ENCODE peak calls at places on chromosomes 12 and 14, in six cellular contexts. One of them, this sample, is unnamed.

GRCh38 chr12:115135800-115136211 is 451.8 kb upstream of the TBX3 start:
- DNase-seq in endothelial cell: no peak
- DNase-seq in suprapubic skin: peak
- DNase-seq in AG10803: peak
- DNase-seq in dorsolateral prefrontal cortex: peak
- DNase-seq in stomach: no peak
- DNase-seq in this sample: no peak

GRCh38 chr12:99810718-99811593 is 163.4 kb downstream of the GARIN6 start:
- DNase-seq in endothelial cell: no peak
- DNase-seq in suprapubic skin: no peak
- DNase-seq in AG10803: peak
- DNase-seq in dorsolateral prefrontal cortex: no peak
- DNase-seq in stomach: no peak
- DNase-seq in this sample: no peak

GRCh38 chr14:39090548-39091111 is 12.4 kb downstream of the SEC23A start:
- DNase-seq in endothelial cell: no peak
- DNase-seq in suprapubic skin: no peak
- DNase-seq in AG10803: no peak
- DNase-seq in dorsolateral prefrontal cortex: no peak
- DNase-seq in stomach: no peak
- DNase-seq in this sample: no peak

GRCh38 chr12:32577328-32577727 is 101.8 kb upstream of the DNM1L start:
- DNase-seq in endothelial cell: no peak
- DNase-seq in suprapubic skin: no peak
- DNase-seq in AG10803: no peak
- DNase-seq in dorsolateral prefrontal cortex: no peak
- DNase-seq in stomach: no peak
- DNase-seq in this sample: no peak

GRCh38 chr14:84272290-84272721 is 1257.6 kb upstream of the FLRT2 start:
- DNase-seq in endothelial cell: no peak
- DNase-seq in suprapubic skin: no peak
- DNase-seq in AG10803: no peak
- DNase-seq in dorsolateral prefrontal cortex: no peak
- DNase-seq in stomach: no peak
- DNase-seq in this sample: no peak

GRCh38 chr14:32201196-32201815 is 539 bp upstream of the RNU6-7 start:
- DNase-seq in endothelial cell: peak
- DNase-seq in suprapubic skin: peak
- DNase-seq in AG10803: peak
- DNase-seq in dorsolateral prefrontal cortex: peak
- DNase-seq in stomach: peak
- DNase-seq in this sample: peak

GRCh38 chr12:13100610-13100881 is 2.9 kb downstream of the GSG1 start:
- DNase-seq in endothelial cell: no peak
- DNase-seq in suprapubic skin: no peak
- DNase-seq in AG10803: no peak
- DNase-seq in dorsolateral prefrontal cortex: no peak
- DNase-seq in stomach: no peak
- DNase-seq in this sample: no peak

GRCh38 chr12:92294676-92295440 is 149.2 kb upstream of the BTG1 start:
- DNase-seq in endothelial cell: no peak
- DNase-seq in suprapubic skin: no peak
- DNase-seq in AG10803: peak
- DNase-seq in dorsolateral prefrontal cortex: no peak
- DNase-seq in stomach: no peak
- DNase-seq in this sample: no peak

GRCh38 chr12:56087220-56087619 is 7.3 kb downstream of the ERBB3 start:
- DNase-seq in endothelial cell: no peak
- DNase-seq in suprapubic skin: no peak
- DNase-seq in AG10803: peak
- DNase-seq in dorsolateral prefrontal cortex: peak
- DNase-seq in stomach: peak
- DNase-seq in this sample: no peak

GRCh38 chr12:49279706-49280159 is 14.9 kb downstream of the TUBA1C start:
- DNase-seq in endothelial cell: no peak
- DNase-seq in suprapubic skin: no peak
- DNase-seq in AG10803: no peak
- DNase-seq in dorsolateral prefrontal cortex: no peak
- DNase-seq in stomach: no peak
- DNase-seq in this sample: no peak

GRCh38 chr14:56159066-56159465 is 40.9 kb downstream of the PELI2 start:
- DNase-seq in endothelial cell: no peak
- DNase-seq in suprapubic skin: no peak
- DNase-seq in AG10803: peak
- DNase-seq in dorsolateral prefrontal cortex: no peak
- DNase-seq in stomach: no peak
- DNase-seq in this sample: no peak

GRCh38 chr14:93905623-93906022 is 21.5 kb upstream of the FAM181A start:
- DNase-seq in endothelial cell: no peak
- DNase-seq in suprapubic skin: no peak
- DNase-seq in AG10803: no peak
- DNase-seq in dorsolateral prefrontal cortex: no peak
- DNase-seq in stomach: no peak
- DNase-seq in this sample: no peak

GRCh38 chr14:73188501-73188903 is 48.8 kb upstream of the PAPLN start:
- DNase-seq in endothelial cell: no peak
- DNase-seq in suprapubic skin: no peak
- DNase-seq in AG10803: peak
- DNase-seq in dorsolateral prefrontal cortex: no peak
- DNase-seq in stomach: no peak
- DNase-seq in this sample: no peak

GRCh38 chr14:75494898-75495297 is 27.4 kb upstream of the BATF start:
- DNase-seq in endothelial cell: no peak
- DNase-seq in suprapubic skin: no peak
- DNase-seq in AG10803: no peak
- DNase-seq in dorsolateral prefrontal cortex: no peak
- DNase-seq in stomach: no peak
- DNase-seq in this sample: no peak

GRCh38 chr14:77547512-77547911 is 48.9 kb upstream of the ISM2 start:
- DNase-seq in endothelial cell: peak
- DNase-seq in suprapubic skin: no peak
- DNase-seq in AG10803: no peak
- DNase-seq in dorsolateral prefrontal cortex: no peak
- DNase-seq in stomach: no peak
- DNase-seq in this sample: no peak
- TF ChIP-seq CTCF in endothelial cell: no peak
- TF ChIP-seq CTCF in suprapubic skin: no peak
- TF ChIP-seq CTCF in AG10803: no peak
- TF ChIP-seq CTCF in dorsolateral prefrontal cortex: no peak
- TF ChIP-seq CTCF in stomach: no peak
- TF ChIP-seq CTCF in this sample: peak

GRCh38 chr12:131509706-131510105 is 201.2 kb upstream of the SFSWAP start:
- DNase-seq in endothelial cell: no peak
- DNase-seq in suprapubic skin: no peak
- DNase-seq in AG10803: no peak
- DNase-seq in dorsolateral prefrontal cortex: no peak
- DNase-seq in stomach: no peak
- DNase-seq in this sample: no peak

GRCh38 chr12:131507094-131507493 is 203.8 kb upstream of the SFSWAP start:
- DNase-seq in endothelial cell: no peak
- DNase-seq in suprapubic skin: no peak
- DNase-seq in AG10803: no peak
- DNase-seq in dorsolateral prefrontal cortex: no peak
- DNase-seq in stomach: no peak
- DNase-seq in this sample: no peak

GRCh38 chr12:131506426-131506825 is 204.5 kb upstream of the SFSWAP start:
- DNase-seq in endothelial cell: no peak
- DNase-seq in suprapubic skin: no peak
- DNase-seq in AG10803: no peak
- DNase-seq in dorsolateral prefrontal cortex: no peak
- DNase-seq in stomach: no peak
- DNase-seq in this sample: no peak

GRCh38 chr12:131505561-131505960 is 205.3 kb upstream of the SFSWAP start:
- DNase-seq in endothelial cell: no peak
- DNase-seq in suprapubic skin: no peak
- DNase-seq in AG10803: no peak
- DNase-seq in dorsolateral prefrontal cortex: no peak
- DNase-seq in stomach: no peak
- DNase-seq in this sample: no peak

GRCh38 chr12:131507881-131508280 is 203.0 kb upstream of the SFSWAP start:
- DNase-seq in endothelial cell: no peak
- DNase-seq in suprapubic skin: no peak
- DNase-seq in AG10803: no peak
- DNase-seq in dorsolateral prefrontal cortex: no peak
- DNase-seq in stomach: no peak
- DNase-seq in this sample: no peak
- TF ChIP-seq CTCF in endothelial cell: no peak
- TF ChIP-seq CTCF in suprapubic skin: no peak
- TF ChIP-seq CTCF in AG10803: no peak
- TF ChIP-seq CTCF in dorsolateral prefrontal cortex: no peak
- TF ChIP-seq CTCF in stomach: no peak
- TF ChIP-seq CTCF in this sample: no peak

GRCh38 chr12:101697930-101698781 is 716 bp downstream of the CHPT1 start:
- DNase-seq in endothelial cell: peak
- DNase-seq in suprapubic skin: peak
- DNase-seq in AG10803: peak
- DNase-seq in dorsolateral prefrontal cortex: peak
- DNase-seq in stomach: peak
- DNase-seq in this sample: peak
- TF ChIP-seq CTCF in endothelial cell: no peak
- TF ChIP-seq CTCF in suprapubic skin: no peak
- TF ChIP-seq CTCF in AG10803: no peak
- TF ChIP-seq CTCF in dorsolateral prefrontal cortex: no peak
- TF ChIP-seq CTCF in stomach: no peak
- TF ChIP-seq CTCF in this sample: no peak

GRCh38 chr12:57224973-57225679 is 4.4 kb upstream of the SHMT2 start:
- DNase-seq in endothelial cell: peak
- DNase-seq in suprapubic skin: no peak
- DNase-seq in AG10803: no peak
- DNase-seq in dorsolateral prefrontal cortex: no peak
- DNase-seq in stomach: peak
- DNase-seq in this sample: no peak
- TF ChIP-seq CTCF in endothelial cell: peak
- TF ChIP-seq CTCF in suprapubic skin: no peak
- TF ChIP-seq CTCF in AG10803: peak
- TF ChIP-seq CTCF in dorsolateral prefrontal cortex: peak
- TF ChIP-seq CTCF in stomach: peak
- TF ChIP-seq CTCF in this sample: peak

DNA sequence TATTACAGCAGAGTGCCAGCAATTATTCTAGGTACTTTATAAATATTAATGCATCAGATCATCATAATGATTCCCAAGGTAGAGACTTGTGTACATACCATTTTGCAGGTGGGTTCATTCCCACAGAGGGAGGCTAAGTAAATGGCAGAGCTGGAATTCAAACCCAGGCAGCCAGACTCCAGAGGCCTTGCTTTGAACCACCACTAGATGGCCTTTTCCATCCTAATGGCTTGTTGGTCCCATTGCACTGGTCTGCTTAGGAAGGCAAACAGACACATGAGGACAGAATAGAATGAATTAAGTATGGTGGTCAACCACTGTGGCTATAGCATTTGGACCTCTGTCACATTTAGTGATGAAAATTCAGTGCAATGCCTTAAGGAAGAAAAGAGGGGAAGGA is 158.7 kb downstream of the METTL25 start:
- DNase-seq in endothelial cell: peak
- DNase-seq in suprapubic skin: no peak
- DNase-seq in AG10803: peak
- DNase-seq in dorsolateral prefrontal cortex: no peak
- DNase-seq in stomach: no peak
- DNase-seq in this sample: no peak
- TF ChIP-seq CTCF in endothelial cell: peak
- TF ChIP-seq CTCF in suprapubic skin: no peak
- TF ChIP-seq CTCF in AG10803: peak
- TF ChIP-seq CTCF in dorsolateral prefrontal cortex: no peak
- TF ChIP-seq CTCF in stomach: no peak
- TF ChIP-seq CTCF in this sample: peak

GRCh38 chr14:96956464-96957239 is 159.5 kb downstream of the VRK1 start:
- DNase-seq in endothelial cell: no peak
- DNase-seq in suprapubic skin: no peak
- DNase-seq in AG10803: no peak
- DNase-seq in dorsolateral prefrontal cortex: no peak
- DNase-seq in stomach: no peak
- DNase-seq in this sample: no peak
- TF ChIP-seq CTCF in endothelial cell: no peak
- TF ChIP-seq CTCF in suprapubic skin: no peak
- TF ChIP-seq CTCF in AG10803: no peak
- TF ChIP-seq CTCF in dorsolateral prefrontal cortex: no peak
- TF ChIP-seq CTCF in stomach: no peak
- TF ChIP-seq CTCF in this sample: no peak

GRCh38 chr12:131949431-131950181 is at the start of gene EP400:
- DNase-seq in endothelial cell: peak
- DNase-seq in suprapubic skin: peak
- DNase-seq in AG10803: peak
- DNase-seq in dorsolateral prefrontal cortex: peak
- DNase-seq in stomach: peak
- DNase-seq in this sample: peak
- TF ChIP-seq CTCF in endothelial cell: peak
- TF ChIP-seq CTCF in suprapubic skin: peak
- TF ChIP-seq CTCF in AG10803: no peak
- TF ChIP-seq CTCF in dorsolateral prefrontal cortex: peak
- TF ChIP-seq CTCF in stomach: peak
- TF ChIP-seq CTCF in this sample: peak